ENCODE peak calls at places on chromosome 19, in six cellular contexts. T is Calu3; D is activated CD4-positive, alpha-beta T cell treated with anti-CD3 and anti-CD28 coated beads for 24 hours; H is mesendoderm; A is stimulated activated naive CD8-positive, alpha-beta T cell treated with anti-CD3 and anti-CD28 coated beads, Interleukin-15, amount 100 ng/mL, for 72 hours; Y is naive thymus-derived CD8-positive, alpha-beta T cell. N is an unnamed sample.

GRCh38 chr19:4374451-4375163 is 25.7 kb downstream of the SH3GL1 start:
- DNase-seq in A (no peak), Y (no peak), T (peak), D (no peak), H (peak), N (no peak)

GRCh38 chr19:4597975-4598671 is 38.6 kb upstream of the SEMA6B start:
- DNase-seq in A (peak), T (peak), D (peak), H (peak), Y (peak), N (peak)

GRCh38 chr19:19821366-19822147 is at the start of gene ZNF506:
- DNase-seq in H (peak), Y (peak), D (peak), T (peak), A (peak), N (peak)

GRCh38 chr19:17755977-17756670 is 4.8 kb downstream of the FCHO1 start:
- DNase-seq in D (no peak), A (peak), H (peak), Y (peak), T (peak), N (peak)

GRCh38 chr19:3801412-3802096 is 15.4 kb upstream of the MATK start:
- DNase-seq in A (peak), H (peak), Y (peak), T (no peak), D (peak), N (peak)

GRCh38 chr19:38024991-38025716 is 118.1 kb downstream of the SIPA1L3 start:
- DNase-seq in T (no peak), Y (no peak), H (peak), A (no peak), D (no peak), N (no peak)

GRCh38 chr19:40465025-40465780 is at the start of gene BLVRB:
- DNase-seq in Y (peak), D (no peak), H (no peak), A (no peak), T (no peak), N (no peak)

GRCh38 chr19:10643166-10643967 is 10.8 kb upstream of the ILF3 start:
- DNase-seq in T (no peak), A (no peak), H (no peak), Y (no peak), D (no peak), N (no peak)

GRCh38 chr19:32718286-32718685 is 1.3 kb upstream of the TDRD12 start:
- DNase-seq in A (no peak), D (no peak), H (no peak), T (no peak), Y (no peak), N (no peak)

GRCh38 chr19:1884719-1885334 is 469 bp downstream of the ABHD17A start:
- DNase-seq in D (no peak), Y (no peak), A (no peak), T (no peak), H (no peak), N (no peak)

N was measured in effector CD8-positive, alpha-beta T cell.